ENCODE peak calls at places on chromosomes 4 and X, in five cellular contexts. X is IMR-90, T is cardiac muscle cell, Q is mammary epithelial cell, M is heart left ventricle. Z is an unnamed sample.
A peak's percentile ranks its signal among the peaks of the same experiment; 100 is the strongest.

GRCh38 chr4:26779674-26780073 is 81.0 kb upstream of the STIM2 start:
- DNase-seq in M (no peak), X (peak; percentile 48), Q (peak; percentile 100), T (no peak), Z (peak; percentile 100)

GRCh38 chr4:152301381-152301780 is 234.5 kb downstream of the FBXW7 start:
- DNase-seq in X (no peak), Q (no peak), M (no peak), T (no peak), Z (no peak)

GRCh38 chrX:112798736-112799135 is 41.9 kb downstream of the AMOT start:
- DNase-seq in T (no peak), Q (no peak), M (no peak), X (no peak), Z (no peak)

GRCh38 chr4:125322363-125322730 is 7.6 kb downstream of the FAT4 start:
- DNase-seq in X (peak; percentile 35), M (no peak), T (no peak), Q (peak; percentile 14), Z (no peak)

GRCh38 chrX:150032742-150033141 is 94.5 kb upstream of the EOLA2 start:
- DNase-seq in Q (peak; percentile 76), T (no peak), M (no peak), X (peak; percentile 81), Z (peak; percentile 76)

GRCh38 chr4:6470502-6471302 is 1.7 kb downstream of the PPP2R2C start:
- DNase-seq in X (peak; percentile 7), M (peak; percentile 83), T (peak; percentile 26), Q (peak; percentile 30), Z (no peak)

GRCh38 chr4:165384608-165385007 is 5.8 kb downstream of the CPE start:
- DNase-seq in T (no peak), Q (no peak), M (no peak), X (peak; percentile 11), Z (peak; percentile 22)

GRCh38 chrX:16462912-16463311 is 187.0 kb upstream of the S100G start:
- DNase-seq in M (no peak), Q (no peak), T (no peak), X (peak; percentile 94), Z (no peak)

GRCh38 chr4:100095729-100096595 is 94.3 kb downstream of the DDIT4L start:
- DNase-seq in X (peak; percentile 77), Q (peak; percentile 80), T (peak; percentile 71), M (peak; percentile 73), Z (no peak)

DNA sequence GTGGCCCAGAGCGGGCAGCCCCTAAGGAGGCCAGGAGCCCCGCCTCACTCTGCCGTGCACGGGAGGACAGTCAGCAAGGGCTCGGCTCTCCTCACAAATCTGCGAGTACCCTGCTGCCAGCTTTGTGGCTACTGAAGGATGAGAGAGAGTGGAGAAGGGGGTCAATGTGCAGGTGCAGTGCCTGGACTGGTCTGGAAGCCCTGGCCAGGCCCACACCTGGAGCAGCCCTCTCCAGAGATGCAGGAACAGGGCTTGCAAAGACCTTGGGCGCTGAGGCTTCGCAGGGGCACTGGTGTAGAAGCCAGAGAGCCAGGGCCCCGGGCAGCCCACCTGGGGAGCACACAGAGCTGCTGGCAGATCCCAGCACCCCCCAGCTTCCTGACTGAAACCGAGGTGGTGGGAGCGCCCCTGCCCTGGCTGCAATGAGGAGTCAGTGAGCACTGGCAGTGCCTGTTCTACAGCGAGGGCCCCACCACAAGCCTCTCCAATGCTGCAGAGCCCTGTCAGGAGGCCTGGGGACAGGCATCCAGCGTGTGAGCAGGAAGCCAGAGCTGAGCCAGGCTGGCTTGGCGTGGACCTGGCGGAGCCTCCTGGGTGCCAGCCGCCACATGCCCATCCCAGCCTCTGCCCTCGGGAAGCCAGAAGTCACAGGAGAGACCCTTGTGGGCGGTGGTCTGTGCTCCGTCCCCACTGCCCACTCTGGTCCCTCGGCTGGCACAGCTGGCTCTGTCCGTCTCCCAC is 3.9 kb downstream of the SPON2 start:
- DNase-seq in M (no peak), T (no peak), X (no peak), Q (no peak), Z (no peak)
- H3K27ac ChIP-seq in M (no peak overlapping the region), T (no peak overlapping the region), X (no peak overlapping the region), Q (no peak overlapping the region), Z (no peak overlapping the region)

GRCh38 chr4:39024311-39024865 is 7.8 kb downstream of the TMEM156 start:
- DNase-seq in T (no peak), Q (no peak), X (no peak), M (no peak), Z (no peak)

GRCh38 chr4:39020130-39020529 is 12.1 kb downstream of the TMEM156 start:
- DNase-seq in X (peak; percentile 16), Q (no peak), M (no peak), T (no peak), Z (no peak)

GRCh38 chr4:39023059-39023458 is 9.2 kb downstream of the TMEM156 start:
- DNase-seq in T (no peak), M (no peak), Q (no peak), X (peak; percentile 50), Z (no peak)

GRCh38 chr4:39021631-39022030 is 10.6 kb downstream of the TMEM156 start:
- DNase-seq in X (peak; percentile 39), T (no peak), Q (no peak), M (no peak), Z (no peak)

GRCh38 chr4:39022241-39022640 is 10.0 kb downstream of the TMEM156 start:
- DNase-seq in M (no peak), Q (no peak), X (no peak), T (no peak), Z (no peak)
- H3K27ac ChIP-seq in M (no peak overlapping the region), Q (no peak overlapping the region), X (no peak overlapping the region), T (no peak overlapping the region), Z (no peak overlapping the region)

DNA sequence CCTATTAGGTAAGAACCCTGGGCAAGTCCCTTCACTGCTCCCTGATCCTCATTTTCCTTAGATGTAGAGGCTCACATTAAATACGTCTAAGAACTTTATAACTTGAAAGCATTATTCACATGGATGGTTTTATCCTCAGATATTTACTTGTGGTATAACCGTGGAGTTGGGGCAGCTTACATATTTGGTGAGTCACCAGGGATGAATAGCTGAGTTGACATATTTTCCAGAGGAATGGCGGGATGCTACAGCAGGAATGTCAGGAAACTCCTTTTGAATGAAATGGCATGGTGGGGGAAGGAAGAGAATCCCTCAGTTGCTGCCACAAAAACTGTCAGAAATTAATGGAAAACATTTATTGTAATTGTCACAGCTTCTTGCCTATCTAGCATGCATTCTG is 165.3 kb upstream of the RPS6KA3 start:
- DNase-seq in Q (no peak), T (no peak), X (peak; percentile 59), M (no peak), Z (peak; percentile 15)
- H3K27ac ChIP-seq in Q (no peak overlapping the region), T (no peak overlapping the region), X (no peak overlapping the region), M (no peak overlapping the region), Z (no peak overlapping the region)

GRCh38 chr4:88908003-88908402 is 149.0 kb downstream of the FAM13A start:
- DNase-seq in T (no peak), M (no peak), X (peak; percentile 58), Q (no peak), Z (no peak)
- H3K27ac ChIP-seq in T (no peak overlapping the region), M (no peak overlapping the region), X (no peak overlapping the region), Q (no peak overlapping the region), Z (no peak overlapping the region)